ENCODE peak calls at places on chromosomes 1 and 21, in four cellular contexts. One of them, this sample, is unnamed.

GRCh38 chr1:115069186-115069585 is 20.1 kb downstream of the TSPAN2 start:
- DNase-seq in fibroblast of mammary gland: peak; percentile 50
- DNase-seq in stimulated activated CD8-positive, alpha-beta memory T cell treated with anti-CD3 and anti-CD28 coated beads, Interleukin-7, amount 100 ng/mL, for 1 hour: no peak
- DNase-seq in activated T-cell treated with anti-CD3 and anti-CD28 coated beads for 1 hour: no peak
- DNase-seq in this sample: peak; percentile 67

GRCh38 chr1:105909811-105910210 is 1146.7 kb upstream of the PRMT6 start:
- DNase-seq in fibroblast of mammary gland: no peak
- DNase-seq in stimulated activated CD8-positive, alpha-beta memory T cell treated with anti-CD3 and anti-CD28 coated beads, Interleukin-7, amount 100 ng/mL, for 1 hour: no peak
- DNase-seq in activated T-cell treated with anti-CD3 and anti-CD28 coated beads for 1 hour: no peak
- DNase-seq in this sample: no peak

GRCh38 chr1:92184632-92185031 is 33.1 kb upstream of the C1orf146 start:
- DNase-seq in stimulated activated CD8-positive, alpha-beta memory T cell treated with anti-CD3 and anti-CD28 coated beads, Interleukin-7, amount 100 ng/mL, for 1 hour: no peak
- DNase-seq in activated T-cell treated with anti-CD3 and anti-CD28 coated beads for 1 hour: no peak
- DNase-seq in fibroblast of mammary gland: peak; percentile 75
- DNase-seq in this sample: peak; percentile 81

GRCh38 chr21:14259669-14260458 is 43.9 kb downstream of the RBM11 start:
- DNase-seq in fibroblast of mammary gland: peak; percentile 56
- DNase-seq in activated T-cell treated with anti-CD3 and anti-CD28 coated beads for 1 hour: no peak
- DNase-seq in stimulated activated CD8-positive, alpha-beta memory T cell treated with anti-CD3 and anti-CD28 coated beads, Interleukin-7, amount 100 ng/mL, for 1 hour: no peak
- DNase-seq in this sample: peak; percentile 42

GRCh38 chr1:4527819-4528218 is 126.6 kb upstream of the AJAP1 start:
- DNase-seq in stimulated activated CD8-positive, alpha-beta memory T cell treated with anti-CD3 and anti-CD28 coated beads, Interleukin-7, amount 100 ng/mL, for 1 hour: no peak
- DNase-seq in fibroblast of mammary gland: no peak
- DNase-seq in activated T-cell treated with anti-CD3 and anti-CD28 coated beads for 1 hour: no peak
- DNase-seq in this sample: no peak

GRCh38 chr1:200072636-200073285 is 45.3 kb downstream of the NR5A2 start:
- DNase-seq in fibroblast of mammary gland: no peak
- DNase-seq in activated T-cell treated with anti-CD3 and anti-CD28 coated beads for 1 hour: no peak
- DNase-seq in stimulated activated CD8-positive, alpha-beta memory T cell treated with anti-CD3 and anti-CD28 coated beads, Interleukin-7, amount 100 ng/mL, for 1 hour: no peak
- DNase-seq in this sample: peak; percentile 2

GRCh38 chr1:184664042-184664659 is 90.5 kb downstream of the EDEM3 start:
- DNase-seq in fibroblast of mammary gland: peak; percentile 64
- DNase-seq in activated T-cell treated with anti-CD3 and anti-CD28 coated beads for 1 hour: peak; percentile 10
- DNase-seq in stimulated activated CD8-positive, alpha-beta memory T cell treated with anti-CD3 and anti-CD28 coated beads, Interleukin-7, amount 100 ng/mL, for 1 hour: no peak
- DNase-seq in this sample: peak; percentile 62

GRCh38 chr1:12112711-12113161 is 49.6 kb downstream of the TNFRSF8 start:
- DNase-seq in stimulated activated CD8-positive, alpha-beta memory T cell treated with anti-CD3 and anti-CD28 coated beads, Interleukin-7, amount 100 ng/mL, for 1 hour: no peak
- DNase-seq in activated T-cell treated with anti-CD3 and anti-CD28 coated beads for 1 hour: no peak
- DNase-seq in fibroblast of mammary gland: no peak
- DNase-seq in this sample: peak; percentile 79

GRCh38 chr1:160429125-160429551 is 28.8 kb downstream of the VANGL2 start:
- DNase-seq in fibroblast of mammary gland: no peak
- DNase-seq in activated T-cell treated with anti-CD3 and anti-CD28 coated beads for 1 hour: no peak
- DNase-seq in stimulated activated CD8-positive, alpha-beta memory T cell treated with anti-CD3 and anti-CD28 coated beads, Interleukin-7, amount 100 ng/mL, for 1 hour: no peak
- DNase-seq in this sample: no peak

GRCh38 chr1:22736496-22737088 is 26.0 kb downstream of the EPHB2 start:
- DNase-seq in activated T-cell treated with anti-CD3 and anti-CD28 coated beads for 1 hour: no peak
- DNase-seq in fibroblast of mammary gland: no peak
- DNase-seq in stimulated activated CD8-positive, alpha-beta memory T cell treated with anti-CD3 and anti-CD28 coated beads, Interleukin-7, amount 100 ng/mL, for 1 hour: no peak
- DNase-seq in this sample: no peak

GRCh38 chr1:100350787-100351094 is 1.6 kb upstream of the CDC14A start:
- DNase-seq in activated T-cell treated with anti-CD3 and anti-CD28 coated beads for 1 hour: no peak
- DNase-seq in fibroblast of mammary gland: no peak
- DNase-seq in stimulated activated CD8-positive, alpha-beta memory T cell treated with anti-CD3 and anti-CD28 coated beads, Interleukin-7, amount 100 ng/mL, for 1 hour: no peak
- DNase-seq in this sample: no peak

GRCh38 chr1:211258310-211258755 is 833 bp upstream of the RCOR3 start:
- DNase-seq in fibroblast of mammary gland: peak; percentile 71
- DNase-seq in activated T-cell treated with anti-CD3 and anti-CD28 coated beads for 1 hour: peak; percentile 27
- DNase-seq in stimulated activated CD8-positive, alpha-beta memory T cell treated with anti-CD3 and anti-CD28 coated beads, Interleukin-7, amount 100 ng/mL, for 1 hour: peak; percentile 21
- DNase-seq in this sample: peak; percentile 76

GRCh38 chr1:220527279-220528048 is 472 bp upstream of the MARK1 start:
- DNase-seq in activated T-cell treated with anti-CD3 and anti-CD28 coated beads for 1 hour: no peak
- DNase-seq in fibroblast of mammary gland: no peak
- DNase-seq in stimulated activated CD8-positive, alpha-beta memory T cell treated with anti-CD3 and anti-CD28 coated beads, Interleukin-7, amount 100 ng/mL, for 1 hour: no peak
- DNase-seq in this sample: peak; percentile 18

GRCh38 chr1:40980453-40981121 is 1.1 kb downstream of the CTPS1 start:
- DNase-seq in stimulated activated CD8-positive, alpha-beta memory T cell treated with anti-CD3 and anti-CD28 coated beads, Interleukin-7, amount 100 ng/mL, for 1 hour: peak; percentile 14
- DNase-seq in fibroblast of mammary gland: peak; percentile 55
- DNase-seq in activated T-cell treated with anti-CD3 and anti-CD28 coated beads for 1 hour: peak; percentile 27
- DNase-seq in this sample: peak; percentile 59

GRCh38 chr1:164982545-164982944 is 374.0 kb downstream of the LMX1A start:
- DNase-seq in fibroblast of mammary gland: no peak
- DNase-seq in activated T-cell treated with anti-CD3 and anti-CD28 coated beads for 1 hour: no peak
- DNase-seq in stimulated activated CD8-positive, alpha-beta memory T cell treated with anti-CD3 and anti-CD28 coated beads, Interleukin-7, amount 100 ng/mL, for 1 hour: no peak
- DNase-seq in this sample: no peak

GRCh38 chr21:42739061-42739931 is 85.9 kb downstream of the PDE9A start:
- DNase-seq in stimulated activated CD8-positive, alpha-beta memory T cell treated with anti-CD3 and anti-CD28 coated beads, Interleukin-7, amount 100 ng/mL, for 1 hour: no peak
- DNase-seq in activated T-cell treated with anti-CD3 and anti-CD28 coated beads for 1 hour: no peak
- DNase-seq in fibroblast of mammary gland: peak; percentile 71
- DNase-seq in this sample: no peak

GRCh38 chr1:238895911-238896310 is 490.5 kb upstream of the CHRM3 start:
- DNase-seq in stimulated activated CD8-positive, alpha-beta memory T cell treated with anti-CD3 and anti-CD28 coated beads, Interleukin-7, amount 100 ng/mL, for 1 hour: no peak
- DNase-seq in fibroblast of mammary gland: no peak
- DNase-seq in activated T-cell treated with anti-CD3 and anti-CD28 coated beads for 1 hour: no peak
- DNase-seq in this sample: no peak

GRCh38 chr1:221669441-221669840 is 72.4 kb downstream of the DUSP10 start:
- DNase-seq in fibroblast of mammary gland: no peak
- DNase-seq in activated T-cell treated with anti-CD3 and anti-CD28 coated beads for 1 hour: no peak
- DNase-seq in stimulated activated CD8-positive, alpha-beta memory T cell treated with anti-CD3 and anti-CD28 coated beads, Interleukin-7, amount 100 ng/mL, for 1 hour: no peak
- DNase-seq in this sample: no peak

GRCh38 chr1:16318544-16318943 is 33.7 kb downstream of the FBXO42 start:
- DNase-seq in fibroblast of mammary gland: peak; percentile 49
- DNase-seq in activated T-cell treated with anti-CD3 and anti-CD28 coated beads for 1 hour: no peak
- DNase-seq in stimulated activated CD8-positive, alpha-beta memory T cell treated with anti-CD3 and anti-CD28 coated beads, Interleukin-7, amount 100 ng/mL, for 1 hour: no peak
- DNase-seq in this sample: peak; percentile 35

GRCh38 chr1:15128520-15129313 is 24.8 kb upstream of the TMEM51 start:
- DNase-seq in fibroblast of mammary gland: peak; percentile 64
- DNase-seq in stimulated activated CD8-positive, alpha-beta memory T cell treated with anti-CD3 and anti-CD28 coated beads, Interleukin-7, amount 100 ng/mL, for 1 hour: peak; percentile 29
- DNase-seq in activated T-cell treated with anti-CD3 and anti-CD28 coated beads for 1 hour: peak; percentile 61
- DNase-seq in this sample: peak; percentile 70

GRCh38 chr1:231973840-231974239 is 347.2 kb downstream of the DISC1 start:
- DNase-seq in stimulated activated CD8-positive, alpha-beta memory T cell treated with anti-CD3 and anti-CD28 coated beads, Interleukin-7, amount 100 ng/mL, for 1 hour: no peak
- DNase-seq in fibroblast of mammary gland: peak; percentile 15
- DNase-seq in activated T-cell treated with anti-CD3 and anti-CD28 coated beads for 1 hour: no peak
- DNase-seq in this sample: no peak

GRCh38 chr1:78560811-78561210 is 59.4 kb upstream of the IFI44L start:
- DNase-seq in stimulated activated CD8-positive, alpha-beta memory T cell treated with anti-CD3 and anti-CD28 coated beads, Interleukin-7, amount 100 ng/mL, for 1 hour: no peak
- DNase-seq in fibroblast of mammary gland: peak; percentile 71
- DNase-seq in activated T-cell treated with anti-CD3 and anti-CD28 coated beads for 1 hour: no peak
- DNase-seq in this sample: no peak

GRCh38 chr1:24993871-24994270 is 63.8 kb upstream of the RUNX3 start:
- DNase-seq in fibroblast of mammary gland: no peak
- DNase-seq in activated T-cell treated with anti-CD3 and anti-CD28 coated beads for 1 hour: no peak
- DNase-seq in stimulated activated CD8-positive, alpha-beta memory T cell treated with anti-CD3 and anti-CD28 coated beads, Interleukin-7, amount 100 ng/mL, for 1 hour: no peak
- DNase-seq in this sample: no peak

GRCh38 chr1:192610114-192610958 is 25.6 kb upstream of the RGS13 start:
- DNase-seq in activated T-cell treated with anti-CD3 and anti-CD28 coated beads for 1 hour: no peak
- DNase-seq in stimulated activated CD8-positive, alpha-beta memory T cell treated with anti-CD3 and anti-CD28 coated beads, Interleukin-7, amount 100 ng/mL, for 1 hour: no peak
- DNase-seq in fibroblast of mammary gland: peak; percentile 55
- DNase-seq in this sample: peak; percentile 46

GRCh38 chr1:175629318-175629694 is 114.1 kb downstream of the TNR start:
- DNase-seq in activated T-cell treated with anti-CD3 and anti-CD28 coated beads for 1 hour: no peak
- DNase-seq in fibroblast of mammary gland: no peak
- DNase-seq in stimulated activated CD8-positive, alpha-beta memory T cell treated with anti-CD3 and anti-CD28 coated beads, Interleukin-7, amount 100 ng/mL, for 1 hour: no peak
- DNase-seq in this sample: no peak

GRCh38 chr1:160830321-160831153 is 32.1 kb downstream of the CD244 start:
- DNase-seq in stimulated activated CD8-positive, alpha-beta memory T cell treated with anti-CD3 and anti-CD28 coated beads, Interleukin-7, amount 100 ng/mL, for 1 hour: peak; percentile 47
- DNase-seq in fibroblast of mammary gland: peak; percentile 12
- DNase-seq in activated T-cell treated with anti-CD3 and anti-CD28 coated beads for 1 hour: peak; percentile 79
- DNase-seq in this sample: peak; percentile 28

GRCh38 chr1:201644197-201644596 is 105.3 kb downstream of the NAV1 start:
- DNase-seq in fibroblast of mammary gland: no peak
- DNase-seq in activated T-cell treated with anti-CD3 and anti-CD28 coated beads for 1 hour: no peak
- DNase-seq in stimulated activated CD8-positive, alpha-beta memory T cell treated with anti-CD3 and anti-CD28 coated beads, Interleukin-7, amount 100 ng/mL, for 1 hour: no peak
- DNase-seq in this sample: no peak

GRCh38 chr1:44237721-44238457 is 24.6 kb downstream of the DMAP1 start:
- DNase-seq in activated T-cell treated with anti-CD3 and anti-CD28 coated beads for 1 hour: peak; percentile 8
- DNase-seq in fibroblast of mammary gland: peak; percentile 64
- DNase-seq in stimulated activated CD8-positive, alpha-beta memory T cell treated with anti-CD3 and anti-CD28 coated beads, Interleukin-7, amount 100 ng/mL, for 1 hour: no peak
- DNase-seq in this sample: peak; percentile 93

GRCh38 chr1:15994081-15994480 is 10.0 kb upstream of the SRARP start:
- DNase-seq in activated T-cell treated with anti-CD3 and anti-CD28 coated beads for 1 hour: no peak
- DNase-seq in fibroblast of mammary gland: no peak
- DNase-seq in stimulated activated CD8-positive, alpha-beta memory T cell treated with anti-CD3 and anti-CD28 coated beads, Interleukin-7, amount 100 ng/mL, for 1 hour: no peak
- DNase-seq in this sample: no peak

GRCh38 chr1:40394456-40395172 is 21.1 kb downstream of the SMAP2 start:
- DNase-seq in stimulated activated CD8-positive, alpha-beta memory T cell treated with anti-CD3 and anti-CD28 coated beads, Interleukin-7, amount 100 ng/mL, for 1 hour: no peak
- DNase-seq in activated T-cell treated with anti-CD3 and anti-CD28 coated beads for 1 hour: no peak
- DNase-seq in fibroblast of mammary gland: no peak
- DNase-seq in this sample: peak; percentile 84

GRCh38 chr1:209607102-209607794 is 23.7 kb downstream of the CAMK1G start:
- DNase-seq in stimulated activated CD8-positive, alpha-beta memory T cell treated with anti-CD3 and anti-CD28 coated beads, Interleukin-7, amount 100 ng/mL, for 1 hour: no peak
- DNase-seq in activated T-cell treated with anti-CD3 and anti-CD28 coated beads for 1 hour: no peak
- DNase-seq in fibroblast of mammary gland: peak; percentile 43
- DNase-seq in this sample: peak; percentile 54

GRCh38 chr1:1075148-1075935 is 1.2 kb upstream of the RNF223 start:
- DNase-seq in fibroblast of mammary gland: no peak
- DNase-seq in stimulated activated CD8-positive, alpha-beta memory T cell treated with anti-CD3 and anti-CD28 coated beads, Interleukin-7, amount 100 ng/mL, for 1 hour: no peak
- DNase-seq in activated T-cell treated with anti-CD3 and anti-CD28 coated beads for 1 hour: no peak
- DNase-seq in this sample: no peak

GRCh38 chr1:27548136-27548853 is 55.6 kb downstream of the AHDC1 start:
- DNase-seq in stimulated activated CD8-positive, alpha-beta memory T cell treated with anti-CD3 and anti-CD28 coated beads, Interleukin-7, amount 100 ng/mL, for 1 hour: no peak
- DNase-seq in fibroblast of mammary gland: peak; percentile 50
- DNase-seq in activated T-cell treated with anti-CD3 and anti-CD28 coated beads for 1 hour: no peak
- DNase-seq in this sample: no peak

GRCh38 chr1:213014642-213015041 is 1.0 kb downstream of the ANGEL2 start:
- DNase-seq in fibroblast of mammary gland: peak; percentile 28
- DNase-seq in stimulated activated CD8-positive, alpha-beta memory T cell treated with anti-CD3 and anti-CD28 coated beads, Interleukin-7, amount 100 ng/mL, for 1 hour: no peak
- DNase-seq in activated T-cell treated with anti-CD3 and anti-CD28 coated beads for 1 hour: no peak
- DNase-seq in this sample: peak; percentile 18